ENCODE peak calls at places on chromosomes 4 and X, in eight cellular contexts. J is cardiac muscle cell, B is AG04450, X is fibroblast of lung, Q is PC-3, D is AG10803, E is GM06990, R is uterus. F is an unnamed sample.

GRCh38 chr4:26431461-26432165 is 58.7 kb downstream of the CCKAR start:
- DNase-seq in J (no peak), B (no peak), X (no peak), Q (no peak), D (no peak), E (no peak), R (no peak), F (no peak)

GRCh38 chr4:22741744-22742143 is 49.0 kb downstream of the GBA3 start:
- DNase-seq in J (no peak), B (no peak), X (no peak), Q (no peak), D (no peak), E (no peak), R (no peak), F (no peak)

GRCh38 chr4:22029803-22030202 is 81.2 kb upstream of the KCNIP4 start:
- DNase-seq in J (no peak), B (no peak), X (no peak), Q (peak; percentile 69), D (no peak), E (no peak), R (no peak), F (no peak)

GRCh38 chrX:41027388-41027787 is 57.9 kb upstream of the USP9X start:
- DNase-seq in J (peak; percentile 38), B (peak; percentile 38), X (peak; percentile 76), Q (peak; percentile 54), D (peak; percentile 89), E (no peak), R (no peak), F (no peak)

GRCh38 chr4:88526221-88526815 is 2.7 kb upstream of the PYURF start:
- DNase-seq in J (no peak), B (no peak), X (peak; percentile 14), Q (peak; percentile 53), D (peak; percentile 22), E (no peak), R (no peak), F (no peak)

GRCh38 chrX:109626637-109627036 is 1.7 kb upstream of the KCNE5 start:
- DNase-seq in J (no peak), B (no peak), X (no peak), Q (no peak), D (no peak), E (no peak), R (no peak), F (no peak)

GRCh38 chr4:76532810-76533209 is 97.8 kb downstream of the SHROOM3 start:
- DNase-seq in J (no peak), B (no peak), X (no peak), Q (no peak), D (no peak), E (no peak), R (no peak), F (no peak)

GRCh38 chr4:108834167-108834566 is 71.3 kb upstream of the ETNPPL start:
- DNase-seq in J (peak; percentile 42), B (peak; percentile 32), X (peak; percentile 94), Q (peak; percentile 9), D (peak; percentile 76), E (no peak), R (no peak), F (no peak)

GRCh38 chr4:71857713-71858451 is 74.0 kb upstream of the GC start:
- DNase-seq in J (no peak), B (no peak), X (no peak), Q (no peak), D (no peak), E (no peak), R (no peak), F (no peak)

GRCh38 chrX:9885150-9885549 is 82.0 kb upstream of the CLDN34 start:
- DNase-seq in J (peak; percentile 77), B (no peak), X (peak; percentile 55), Q (peak; percentile 74), D (peak; percentile 51), E (peak; percentile 54), R (no peak), F (peak; percentile 4)

GRCh38 chr4:24208691-24209090 is 318.8 kb upstream of the PPARGC1A start:
- DNase-seq in J (no peak), B (no peak), X (no peak), Q (no peak), D (no peak), E (no peak), R (no peak), F (no peak)

DNA sequence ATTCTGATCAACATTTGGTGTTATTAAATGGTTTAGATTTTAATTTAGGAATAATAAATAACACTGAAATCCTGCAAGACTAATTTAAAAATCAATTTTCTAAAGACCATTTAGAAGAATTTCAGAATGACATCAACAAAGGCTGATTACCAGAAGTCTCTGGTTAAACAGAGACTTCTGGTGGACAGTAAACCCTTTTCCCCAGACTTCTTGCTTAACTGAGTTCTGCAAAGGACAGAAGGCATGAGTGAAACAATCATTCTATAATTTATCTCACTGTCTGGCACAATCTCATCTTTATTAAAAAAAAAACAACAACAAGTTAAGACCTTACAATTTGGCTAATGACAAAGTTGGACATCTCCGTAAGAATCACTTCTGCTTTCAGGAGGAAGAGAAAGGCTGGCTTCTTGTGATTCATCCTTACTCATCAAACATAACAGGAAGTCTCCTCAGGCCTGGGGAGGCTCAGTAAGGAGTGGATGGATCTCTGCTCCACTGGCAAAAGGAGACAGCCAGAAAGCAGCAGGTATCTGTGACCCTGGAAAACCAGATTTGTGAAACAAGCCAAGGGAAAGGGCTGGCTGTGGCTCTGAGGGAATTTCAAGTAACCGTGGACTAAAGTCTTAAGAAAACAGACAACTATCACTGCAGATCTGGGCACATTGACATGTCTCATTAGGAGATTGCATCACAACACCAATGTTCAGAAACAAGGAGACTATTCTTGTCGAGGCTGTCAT is 908 bp upstream of the TLR6 start:
- DNase-seq in J (peak; percentile 84), B (peak; percentile 55), X (peak; percentile 93), Q (peak; percentile 84), D (peak; percentile 84), E (peak; percentile 79), R (peak; percentile 74), F (peak; percentile 66)
- H3K4me3 ChIP-seq in J (no peak overlapping the region), B (peak overlapping the region; percentile 20), X (peak overlapping the region; percentile 1), Q (peak overlapping the region; percentile 69), D (peak overlapping the region; percentile 20), E (no peak overlapping the region), R (no peak overlapping the region), F (no peak overlapping the region)

DNA sequence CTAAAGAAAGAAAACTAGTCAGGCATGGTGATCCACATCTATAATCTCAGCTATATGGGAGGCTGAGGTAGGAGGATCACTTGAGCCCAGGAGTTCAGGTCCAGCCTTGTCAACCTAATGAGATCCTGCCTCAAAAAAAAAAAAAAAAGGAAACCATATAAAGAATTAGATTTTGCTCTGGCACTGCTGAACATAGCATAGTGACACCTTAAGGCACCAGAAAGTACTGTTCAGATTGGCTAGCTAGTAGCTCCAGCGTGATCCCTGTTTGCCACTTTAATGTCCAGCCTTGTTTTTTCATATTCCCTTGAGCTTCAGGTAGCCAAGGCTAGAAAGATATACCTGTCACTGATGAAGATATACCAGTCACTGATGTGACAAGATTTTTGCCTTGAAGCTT is 34.1 kb downstream of the EXOC1 start:
- DNase-seq in J (no peak), B (no peak), X (no peak), Q (peak; percentile 22), D (no peak), E (no peak), R (no peak), F (no peak)
- TF ChIP-seq CTCF in J (no peak), B (no peak), X (no peak), Q (peak; percentile 44), D (no peak), E (no peak), R (no peak), F (no peak)

DNA sequence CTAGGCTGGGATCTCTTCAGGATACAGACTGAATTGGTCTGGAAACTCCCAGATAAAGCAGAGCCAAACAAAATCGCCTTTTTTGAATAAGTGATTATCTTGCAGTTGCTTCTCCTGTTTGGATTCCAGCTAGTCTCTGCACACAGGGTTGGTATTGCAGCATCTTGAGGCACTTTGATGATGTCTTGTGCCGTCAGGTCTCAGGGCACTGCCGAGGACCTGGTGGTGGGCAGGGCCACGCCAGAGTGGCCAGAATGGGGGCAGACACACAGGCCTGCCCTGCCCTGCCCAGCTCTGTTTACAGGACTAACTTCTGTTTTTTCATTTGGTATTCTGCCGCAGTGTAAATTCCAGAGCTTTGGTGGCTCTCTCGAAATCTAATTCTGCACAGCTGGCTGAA is 276.1 kb downstream of the NR3C2 start:
- DNase-seq in J (peak; percentile 35), B (no peak), X (peak; percentile 4), Q (no peak), D (peak; percentile 67), E (no peak), R (no peak), F (no peak)
- H3K4me3 ChIP-seq in J (no peak overlapping the region), B (no peak overlapping the region), X (peak overlapping the region; percentile 15), Q (no peak overlapping the region), D (peak overlapping the region; percentile 46), E (no peak overlapping the region), R (no peak overlapping the region), F (no peak overlapping the region)

DNA sequence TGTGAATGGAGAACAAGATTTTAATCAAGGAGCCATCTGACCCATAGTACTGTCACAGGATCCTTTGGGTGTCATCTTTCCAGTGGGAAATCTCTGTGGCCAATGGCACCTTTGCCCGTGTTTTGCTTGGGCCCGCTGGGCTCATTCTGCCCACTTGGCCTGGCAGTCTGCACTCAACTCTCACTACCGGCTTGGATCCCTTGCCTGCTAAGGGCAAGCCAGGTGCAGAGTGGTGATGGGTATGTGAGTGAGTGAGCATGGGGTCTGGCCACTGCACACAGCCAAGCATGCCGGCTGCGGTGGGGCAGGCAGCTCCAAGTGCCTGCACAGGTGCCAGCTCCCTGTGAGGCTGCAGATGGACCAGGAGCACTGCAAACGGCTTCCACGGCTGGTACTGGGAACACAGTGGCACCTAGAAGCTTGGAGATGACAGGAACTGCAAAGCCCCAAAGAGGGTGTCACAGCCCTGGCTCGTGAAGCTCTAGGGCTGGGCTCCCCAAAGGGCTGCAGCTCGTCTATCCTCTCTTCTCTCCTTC is 454.5 kb downstream of the TMA16 start:
- DNase-seq in J (no peak), B (no peak), X (no peak), Q (no peak), D (no peak), E (no peak), R (no peak), F (no peak)
- TF ChIP-seq CTCF in J (no peak), B (no peak), X (no peak), Q (no peak), D (no peak), E (no peak), R (no peak), F (no peak)

GRCh38 chrX:79570524-79571240 is 203.5 kb upstream of the ITM2A start:
- DNase-seq in J (no peak), B (no peak), X (no peak), Q (no peak), D (no peak), E (no peak), R (no peak), F (no peak)
- H3K4me3 ChIP-seq in J (no peak overlapping the region), B (no peak overlapping the region), X (no peak overlapping the region), Q (no peak overlapping the region), D (no peak overlapping the region), E (no peak overlapping the region), R (no peak overlapping the region), F (no peak overlapping the region)

F was measured in GM12864.